ENCODE peak calls at places on chromosomes 7 and 10, in four cellular contexts. U is GM12864, X is endodermal cell, D is AG09309. R is an unnamed sample.
A peak's percentile ranks its signal among the peaks of the same experiment; 100 is the strongest.

GRCh38 chr10:63837043-63837442 is 315.8 kb downstream of the REEP3 start:
- DNase-seq in D (no peak), U (no peak), X (no peak), R (no peak)

GRCh38 chr10:95430231-95430951 is 130.8 kb downstream of the SORBS1 start:
- DNase-seq in D (no peak), X (peak; percentile 83), U (peak; percentile 49), R (no peak)

GRCh38 chr7:110587294-110587693 is 503.6 kb upstream of the LRRN3 start:
- DNase-seq in U (no peak), D (no peak), X (no peak), R (no peak)

GRCh38 chr10:112365451-112365850 is 8.5 kb upstream of the ACSL5 start:
- DNase-seq in D (no peak), X (no peak), U (no peak), R (no peak)

GRCh38 chr7:129193892-129194291 is 5.5 kb downstream of the SMO start:
- DNase-seq in X (no peak), U (no peak), D (no peak), R (no peak)

GRCh38 chr7:22346383-22347107 is 10.4 kb downstream of the RAPGEF5 start:
- DNase-seq in X (no peak), U (no peak), D (no peak), R (no peak)

GRCh38 chr7:1693991-1694524 is 24.0 kb downstream of the ELFN1 start:
- DNase-seq in U (no peak), X (peak; percentile 95), D (no peak), R (no peak)

GRCh38 chr7:39825391-39825790 is 124.7 kb upstream of the CDK13 start:
- DNase-seq in D (no peak), X (no peak), U (no peak), R (no peak)

GRCh38 chr7:1378610-1379180 is 80.6 kb downstream of the MICALL2 start:
- DNase-seq in X (no peak), U (no peak), D (no peak), R (no peak)

GRCh38 chr10:18681971-18682403 is 22.8 kb downstream of the ARL5B start:
- DNase-seq in U (no peak), X (no peak), D (no peak), R (no peak)

GRCh38 chr10:60236869-60237524 is 152.7 kb downstream of the ANK3 start:
- DNase-seq in U (peak; percentile 94), D (peak; percentile 64), X (no peak), R (peak; percentile 83)

GRCh38 chr7:150971242-150972048 is 6.7 kb downstream of the KCNH2 start:
- DNase-seq in D (no peak), X (no peak), U (no peak), R (no peak)

GRCh38 chr7:2245883-2246679 is 4.1 kb downstream of the NUDT1 start:
- DNase-seq in D (no peak), X (no peak), U (no peak), R (no peak)

GRCh38 chr10:14586901-14587300 is 187.8 kb downstream of the FAM107B start:
- DNase-seq in D (no peak), U (no peak), X (no peak), R (no peak)

GRCh38 chr10:21705828-21706176 is 171.8 kb downstream of the MLLT10 start:
- DNase-seq in D (no peak), X (no peak), U (no peak), R (no peak)

GRCh38 chr10:109429956-109430760 is 493.2 kb downstream of the XPNPEP1 start:
- DNase-seq in D (no peak), X (no peak), U (no peak), R (no peak)

GRCh38 chr10:6390213-6390612 is 187.5 kb downstream of the PFKFB3 start:
- DNase-seq in D (no peak), X (no peak), U (no peak), R (no peak)

GRCh38 chr10:59864141-59864962 is 42.0 kb downstream of the CCDC6 start:
- DNase-seq in X (no peak), D (no peak), U (no peak), R (no peak)

GRCh38 chr10:101028446-101029244 is 2.3 kb downstream of the PDZD7 start:
- DNase-seq in D (no peak), X (no peak), U (no peak), R (no peak)

GRCh38 chr7:89681448-89681847 is 472.8 kb upstream of the STEAP1 start:
- DNase-seq in D (no peak), X (no peak), U (no peak), R (no peak)

GRCh38 chr10:3066317-3066931 is 924 bp upstream of the PFKP start:
- DNase-seq in D (no peak), X (no peak), U (no peak), R (no peak)

GRCh38 chr7:47495269-47495875 is 86.5 kb downstream of the TNS3 start:
- DNase-seq in U (no peak), X (no peak), D (no peak), R (no peak)

GRCh38 chr7:2814682-2815522 is 29.2 kb downstream of the GNA12 start:
- DNase-seq in X (peak; percentile 86), U (no peak), D (no peak), R (no peak)

GRCh38 chr7:128189231-128189930 is 51.7 kb upstream of the LEP start:
- DNase-seq in X (peak; percentile 45), D (no peak), U (no peak), R (no peak)

GRCh38 chr10:103533827-103534226 is 40.3 kb downstream of the NEURL1 start:
- DNase-seq in D (no peak), U (no peak), X (no peak), R (no peak)

GRCh38 chr10:35194906-35195305 is 68.3 kb downstream of the CREM start:
- DNase-seq in U (no peak), X (no peak), D (no peak), R (no peak)

GRCh38 chr10:48253970-48254657 is 20.4 kb downstream of the FRMPD2 start:
- DNase-seq in U (no peak), X (no peak), D (peak; percentile 73), R (no peak)

GRCh38 chr7:19203686-19204085 is 58.5 kb upstream of the FERD3L start:
- DNase-seq in U (no peak), X (no peak), D (no peak), R (no peak)

GRCh38 chr10:115958043-115958442 is 315.0 kb downstream of the GFRA1 start:
- DNase-seq in D (no peak), U (no peak), X (no peak), R (no peak)

GRCh38 chr7:69651101-69651590 is 52.9 kb downstream of the AUTS2 start:
- DNase-seq in D (no peak), X (no peak), U (peak; percentile 60), R (peak; percentile 52)

GRCh38 chr7:17772581-17773288 is 167.6 kb downstream of the SNX13 start:
- DNase-seq in X (peak; percentile 60), D (no peak), U (no peak), R (peak; percentile 6)

GRCh38 chr7:107961399-107961798 is 41.6 kb downstream of the LAMB1 start:
- DNase-seq in D (no peak), U (no peak), X (no peak), R (no peak)

GRCh38 chr10:7153750-7154149 is 257.1 kb downstream of the SFMBT2 start:
- DNase-seq in D (no peak), U (no peak), X (no peak), R (no peak)

GRCh38 chr10:63217120-63217605 is 84.0 kb downstream of the NRBF2 start:
- DNase-seq in D (peak; percentile 25), X (no peak), U (no peak), R (no peak)

GRCh38 chr7:84393776-84394175 is 199.2 kb upstream of the SEMA3A start:
- DNase-seq in D (peak; percentile 18), X (no peak), U (no peak), R (no peak)

GRCh38 chr7:130939285-130940095 is 205.5 kb upstream of the KLF14 start:
- DNase-seq in X (no peak), U (no peak), D (no peak), R (no peak)
- TF ChIP-seq CTCF in X (no peak), U (no peak), D (no peak), R (no peak)

DNA sequence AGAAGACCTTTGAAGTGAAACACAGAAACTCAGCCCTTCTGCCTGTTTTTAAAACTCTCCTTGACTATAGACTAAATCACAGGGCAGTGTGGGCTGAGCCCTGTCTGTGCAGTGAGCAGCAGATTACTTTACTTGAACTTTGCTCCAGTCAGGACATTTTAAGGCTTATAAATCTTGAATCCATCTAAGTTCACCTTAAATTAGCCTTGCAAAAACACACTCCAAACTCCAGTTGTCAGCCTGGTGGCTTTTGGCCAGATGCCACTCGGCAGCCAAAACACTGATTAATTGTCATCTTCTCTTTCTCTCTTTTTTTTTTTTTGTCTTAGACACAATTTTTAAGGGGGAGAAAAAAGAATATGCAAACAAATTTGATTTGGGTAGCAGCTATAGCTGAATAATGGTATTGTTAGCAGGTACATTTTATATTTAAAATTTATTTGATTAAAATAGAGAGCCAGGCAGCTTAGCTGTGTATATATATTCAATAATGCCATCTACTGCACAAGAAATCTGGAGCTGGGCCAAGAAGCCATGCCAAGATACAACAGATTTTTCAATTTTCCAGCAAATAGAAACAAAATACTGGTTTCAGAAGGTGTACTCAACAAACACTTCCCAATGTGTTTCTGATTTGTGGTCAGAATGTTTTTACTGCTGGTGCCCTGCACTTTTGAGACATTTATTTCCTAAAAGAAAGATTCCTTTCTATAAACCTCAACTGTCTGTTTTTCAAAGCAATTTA is 247.7 kb downstream of the TFEC start:
- DNase-seq in X (no peak), U (no peak), D (peak; percentile 1), R (no peak)
- TF ChIP-seq CTCF in X (no peak), U (no peak), D (no peak), R (no peak)

GRCh38 chr7:95342642-95343252 is 18.4 kb upstream of the PON1 start:
- DNase-seq in D (no peak), U (no peak), X (peak; percentile 72), R (no peak)
- TF ChIP-seq CTCF in D (no peak), U (no peak), X (peak; percentile 68), R (no peak)

GRCh38 chr7:77985232-77985973 is 186.8 kb downstream of the PHTF2 start:
- DNase-seq in D (no peak), X (no peak), U (no peak), R (no peak)

GRCh38 chr7:77991656-77992055 is 193.1 kb downstream of the PHTF2 start:
- DNase-seq in X (no peak), D (no peak), U (no peak), R (no peak)

GRCh38 chr7:77993823-77994222 is 195.2 kb downstream of the PHTF2 start:
- DNase-seq in U (no peak), X (no peak), D (no peak), R (no peak)

GRCh38 chr7:77985974-77986339 is 187.4 kb downstream of the PHTF2 start:
- DNase-seq in X (no peak), D (no peak), U (no peak), R (no peak)

DNA sequence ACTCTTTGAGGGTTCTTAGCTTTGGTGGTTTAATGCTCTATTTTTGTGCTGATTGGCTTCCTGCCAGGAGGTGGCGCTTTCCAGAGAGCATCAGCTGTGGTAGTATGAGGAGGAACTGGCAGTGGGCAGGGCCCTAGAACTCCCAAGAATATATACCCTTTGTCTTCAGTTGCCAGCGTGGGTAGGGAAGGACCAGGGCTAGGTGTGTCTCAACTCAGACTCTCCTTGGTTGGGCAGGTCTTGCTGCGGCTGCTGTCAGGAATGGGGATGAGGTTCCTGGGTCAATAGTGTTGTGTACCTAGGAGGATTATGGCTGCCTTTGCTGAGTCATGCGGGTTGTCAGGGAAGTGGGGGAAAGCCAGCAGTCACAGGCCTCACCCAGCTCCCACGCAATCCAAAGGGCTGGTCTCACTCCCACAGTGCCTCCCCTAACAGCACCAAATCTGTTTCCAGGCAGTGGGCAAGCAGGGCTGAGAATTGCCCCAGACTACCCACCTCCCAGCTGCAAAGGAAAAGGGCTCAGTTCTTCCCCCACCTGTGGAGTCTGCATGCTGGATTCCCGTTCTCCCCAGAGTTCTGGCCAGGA is 191.5 kb downstream of the PHTF2 start:
- DNase-seq in D (no peak), U (no peak), X (peak; percentile 87), R (no peak)
- TF ChIP-seq CTCF in D (no peak), U (peak; percentile 44), X (peak; percentile 79), R (peak; percentile 44)

R was measured in GM06990.